ENCODE peak calls at places on chromosomes 13 and 19, in seven cellular contexts. C is Panc1, U is HCT116, I is breast epithelium, X is K562, N is GM23338, G is SK-N-SH. E is an unnamed sample.

GRCh38 chr19:38032951-38033350 is 125.9 kb downstream of the SIPA1L3 start:
- DNase-seq in C (no peak), U (no peak), I (no peak), X (no peak), N (no peak), G (no peak), E (no peak)

GRCh38 chr13:28718186-28718537 is 608 bp downstream of the SLC46A3 start:
- DNase-seq in C (no peak), U (no peak), I (no peak), X (no peak), N (no peak), G (no peak), E (no peak)

GRCh38 chr13:111951982-111952565 is 114.9 kb upstream of the SOX1 start:
- DNase-seq in C (no peak), U (no peak), I (no peak), X (no peak), N (no peak), G (no peak), E (no peak)

GRCh38 chr13:97261254-97262015 is 39.3 kb downstream of the MBNL2 start:
- DNase-seq in C (no peak), U (no peak), I (no peak), X (no peak), N (no peak), G (no peak), E (no peak)

GRCh38 chr13:37385248-37385647 is 213.3 kb downstream of the POSTN start:
- DNase-seq in C (no peak), U (no peak), I (no peak), X (no peak), N (peak), G (no peak), E (no peak)

GRCh38 chr13:48590141-48590863 is 57.4 kb upstream of the RCBTB2 start:
- DNase-seq in C (no peak), U (no peak), I (no peak), X (no peak), N (no peak), G (no peak), E (no peak)

GRCh38 chr13:86813198-86813597 is 858.0 kb upstream of the SLITRK5 start:
- DNase-seq in C (no peak), U (no peak), I (no peak), X (no peak), N (peak), G (no peak), E (no peak)

GRCh38 chr19:2315818-2316353 is 7.9 kb upstream of the LINGO3 start:
- DNase-seq in C (no peak), U (no peak), I (no peak), X (peak), N (peak), G (peak), E (peak)

GRCh38 chr13:81639984-81640582 is 1299.2 kb upstream of the SPRY2 start:
- DNase-seq in C (no peak), U (peak), I (no peak), X (peak), N (peak), G (peak), E (no peak)

GRCh38 chr19:19606021-19606420 is 12.5 kb downstream of the PBX4 start:
- DNase-seq in C (no peak), U (peak), I (no peak), X (no peak), N (no peak), G (no peak), E (no peak)

GRCh38 chr19:7083076-7083956 is 13.8 kb downstream of the ZNF557 start:
- DNase-seq in C (no peak), U (no peak), I (no peak), X (no peak), N (peak), G (no peak), E (no peak)

GRCh38 chr13:59700281-59700680 is 463.4 kb downstream of the DIAPH3 start:
- DNase-seq in C (no peak), U (no peak), I (no peak), X (no peak), N (no peak), G (no peak), E (no peak)

GRCh38 chr19:28710278-28710677 is 502.7 kb downstream of the UQCRFS1 start:
- DNase-seq in C (peak), U (peak), I (no peak), X (peak), N (peak), G (peak), E (no peak)

GRCh38 chr13:27455331-27455855 is 5.0 kb upstream of the MTIF3 start:
- DNase-seq in C (no peak), U (no peak), I (no peak), X (no peak), N (peak), G (no peak), E (no peak)

GRCh38 chr19:15631817-15632216 is 8.9 kb upstream of the CYP4F3 start:
- DNase-seq in C (no peak), U (no peak), I (no peak), X (peak), N (peak), G (peak), E (no peak)

GRCh38 chr19:15635016-15635805 is 5.5 kb upstream of the CYP4F3 start:
- DNase-seq in C (no peak), U (no peak), I (no peak), X (no peak), N (no peak), G (no peak), E (no peak)

GRCh38 chr19:15636026-15636425 is 4.7 kb upstream of the CYP4F3 start:
- DNase-seq in C (no peak), U (no peak), I (no peak), X (no peak), N (no peak), G (no peak), E (no peak)

GRCh38 chr19:15633122-15633521 is 7.6 kb upstream of the CYP4F3 start:
- DNase-seq in C (no peak), U (no peak), I (no peak), X (no peak), N (no peak), G (no peak), E (no peak)

GRCh38 chr19:15634105-15634504 is 6.6 kb upstream of the CYP4F3 start:
- DNase-seq in C (no peak), U (no peak), I (no peak), X (no peak), N (no peak), G (no peak), E (no peak)
- TF ChIP-seq POLR2AphosphoS5 in C (no peak), U (no peak), I (no peak), X (no peak), N (no peak), G (no peak), E (no peak)

DNA sequence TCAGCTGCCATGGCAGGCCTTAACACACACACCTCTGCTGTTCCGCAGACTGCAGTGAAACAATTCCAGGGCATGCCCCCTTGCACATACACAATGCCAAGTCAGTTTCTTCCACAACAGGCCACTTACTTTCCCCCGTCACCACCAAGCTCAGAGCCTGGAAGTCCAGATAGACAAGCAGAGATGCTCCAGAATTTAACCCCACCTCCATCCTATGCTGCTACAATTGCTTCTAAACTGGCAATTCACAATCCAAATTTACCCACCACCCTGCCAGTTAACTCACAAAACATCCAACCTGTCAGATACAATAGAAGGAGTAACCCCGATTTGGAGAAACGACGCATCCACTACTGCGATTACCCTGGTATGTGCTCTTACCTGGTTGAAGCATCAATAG is 3.6 kb downstream of the KLF5 start:
- DNase-seq in C (no peak), U (no peak), I (no peak), X (no peak), N (no peak), G (no peak), E (no peak)
- TF ChIP-seq POLR2AphosphoS5 in C (no peak), U (peak), I (no peak), X (no peak), N (no peak), G (no peak), E (no peak)

DNA sequence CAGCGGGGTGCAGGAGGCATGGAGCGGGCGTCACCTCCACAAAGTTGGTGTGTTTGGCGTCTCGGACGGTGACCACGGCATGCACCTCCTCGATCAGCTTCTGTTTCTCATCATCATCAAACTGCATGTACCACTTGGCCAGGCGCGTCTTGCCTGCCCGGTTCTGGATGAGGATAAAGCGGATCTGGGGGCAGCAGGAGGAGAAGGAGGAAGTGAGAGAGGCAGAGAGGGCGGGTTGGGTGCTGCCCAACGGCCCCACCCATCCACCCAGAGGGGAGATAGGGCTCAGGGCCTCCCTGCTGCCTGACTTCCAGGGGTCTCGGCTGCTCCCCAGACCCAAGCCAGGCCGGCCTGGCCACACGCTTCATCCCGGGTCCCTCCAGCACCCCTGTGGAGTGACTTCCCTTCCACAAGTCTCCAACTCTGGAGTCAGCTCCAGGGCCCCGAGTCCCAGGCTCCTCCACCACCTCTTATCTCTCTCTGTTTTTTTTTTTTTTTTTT is 4.6 kb downstream of the AP2S1 start:
- DNase-seq in C (no peak), U (no peak), I (no peak), X (peak), N (no peak), G (no peak), E (no peak)
- TF ChIP-seq POLR2AphosphoS5 in C (no peak), U (no peak), I (no peak), X (no peak), N (no peak), G (no peak), E (no peak)

GRCh38 chr19:49870309-49870901 is 3.0 kb upstream of the PNKP start:
- DNase-seq in C (no peak), U (no peak), I (no peak), X (no peak), N (no peak), G (no peak), E (no peak)

GRCh38 chr19:49869009-49869483 is 1.7 kb upstream of the PNKP start:
- DNase-seq in C (no peak), U (no peak), I (no peak), X (peak), N (no peak), G (peak), E (no peak)

GRCh38 chr19:49866933-49867782 is at the start of gene PNKP:
- DNase-seq in C (no peak), U (peak), I (peak), X (peak), N (peak), G (peak), E (peak)

GRCh38 chr19:49871349-49871985 is 4.1 kb upstream of the PNKP start:
- DNase-seq in C (no peak), U (no peak), I (no peak), X (no peak), N (no peak), G (no peak), E (no peak)

GRCh38 chr19:49869484-49870308 is 2.3 kb upstream of the PNKP start:
- DNase-seq in C (peak), U (peak), I (peak), X (peak), N (peak), G (peak), E (peak)
- TF ChIP-seq POLR2AphosphoS5 in C (peak), U (peak), I (peak), X (peak), N (peak), G (peak), E (peak)

GRCh38 chr19:57934820-57935665 is at the start of gene ZNF418:
- DNase-seq in C (peak), U (no peak), I (peak), X (peak), N (peak), G (no peak), E (peak)
- TF ChIP-seq POLR2AphosphoS5 in C (peak), U (no peak), I (peak), X (no peak), N (peak), G (no peak), E (peak)

DNA sequence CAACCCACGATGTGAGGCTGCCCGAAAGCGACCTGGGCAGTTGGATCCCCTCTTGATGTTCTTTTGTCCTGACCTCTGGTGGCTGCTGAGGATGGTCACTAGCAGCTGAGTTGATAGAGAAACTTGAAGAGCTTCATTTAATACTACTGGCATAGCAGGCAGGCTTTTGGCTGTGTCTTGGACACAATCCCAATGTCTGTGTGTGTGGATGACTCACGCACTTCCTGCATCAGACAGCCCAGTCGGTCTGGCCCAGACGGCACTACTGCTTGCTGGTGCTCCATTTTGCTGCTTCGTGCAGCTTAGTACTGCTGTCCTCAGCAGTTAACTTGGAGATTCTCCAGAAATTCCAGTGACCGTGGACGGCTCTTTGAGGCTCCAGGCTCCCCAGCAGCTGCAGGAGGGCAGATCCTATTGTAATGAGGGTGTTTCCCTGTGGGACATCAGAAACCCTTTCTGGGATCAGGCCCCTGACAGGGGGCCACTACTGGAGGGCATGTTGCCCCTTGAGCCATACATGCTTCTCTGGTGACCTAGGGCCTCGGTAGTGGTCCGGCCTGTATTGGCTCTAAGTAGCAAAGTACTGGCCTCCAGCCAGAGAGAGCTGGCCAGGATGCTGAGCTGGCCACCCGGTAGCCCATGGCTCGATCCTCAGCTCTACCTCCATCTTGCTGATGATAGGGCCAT is 4.5 kb downstream of the FPR3 start:
- DNase-seq in C (no peak), U (no peak), I (peak), X (peak), N (no peak), G (peak), E (peak)
- TF ChIP-seq POLR2AphosphoS5 in C (no peak), U (no peak), I (no peak), X (peak), N (no peak), G (no peak), E (peak)

GRCh38 chr13:65940720-65941119 is 1289.4 kb downstream of the PCDH9 start:
- DNase-seq in C (no peak), U (no peak), I (no peak), X (no peak), N (no peak), G (no peak), E (no peak)
- TF ChIP-seq POLR2AphosphoS5 in C (no peak), U (no peak), I (no peak), X (no peak), N (no peak), G (no peak), E (no peak)

GRCh38 chr19:42280761-42281174 is 11.7 kb downstream of the CIC start:
- DNase-seq in C (no peak), U (no peak), I (no peak), X (peak), N (no peak), G (peak), E (no peak)

GRCh38 chr19:42282036-42282762 is 13.1 kb downstream of the CIC start:
- DNase-seq in C (no peak), U (no peak), I (no peak), X (no peak), N (no peak), G (no peak), E (no peak)

GRCh38 chr19:42282810-42283247 is 13.8 kb downstream of the CIC start:
- DNase-seq in C (no peak), U (no peak), I (no peak), X (no peak), N (no peak), G (no peak), E (no peak)

GRCh38 chr19:42279902-42280760 is 11.1 kb downstream of the CIC start:
- DNase-seq in C (no peak), U (peak), I (peak), X (peak), N (peak), G (peak), E (peak)

DNA sequence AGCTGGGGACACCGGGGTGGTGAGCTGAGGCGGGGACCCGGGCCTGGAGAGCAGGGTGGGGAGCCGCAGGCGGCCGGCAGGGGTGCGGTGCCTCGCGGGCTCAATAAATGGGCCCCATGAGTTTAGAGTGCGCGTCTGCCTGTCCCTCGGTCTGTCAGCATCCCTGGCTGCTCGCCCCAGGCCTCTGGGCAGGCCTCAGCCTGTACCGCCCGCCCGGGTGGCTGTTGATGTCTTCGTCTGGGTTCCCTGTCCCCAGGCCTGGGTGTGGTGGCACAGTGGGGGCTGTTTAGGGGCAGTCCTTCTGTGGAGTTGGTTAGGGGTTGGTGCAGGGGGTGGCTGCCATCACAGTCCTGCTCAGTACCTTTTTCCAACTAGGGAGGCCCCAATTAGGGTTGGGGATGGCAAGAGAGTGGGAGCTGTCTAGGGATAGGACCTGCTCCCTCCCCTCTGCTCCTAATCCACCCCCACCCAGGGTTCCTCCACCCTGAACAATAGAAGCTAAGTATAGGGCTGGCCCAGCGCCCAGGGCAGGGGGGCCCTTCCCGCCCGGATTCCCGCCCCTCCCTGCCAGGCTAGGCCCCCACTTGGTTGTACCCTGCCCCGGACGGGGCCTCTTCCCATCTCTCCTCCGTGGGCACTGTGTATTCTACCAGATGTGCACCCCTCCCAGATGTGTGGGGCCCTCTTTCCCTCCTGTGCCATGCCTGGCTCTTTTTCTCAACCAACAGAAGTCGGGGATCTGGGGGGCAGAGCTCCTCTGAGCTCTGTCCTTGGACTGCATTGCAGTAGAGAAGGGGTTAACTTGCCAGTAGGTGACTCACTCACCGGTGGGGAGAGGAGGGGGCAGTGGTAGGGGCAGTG is 12.4 kb downstream of the CIC start:
- DNase-seq in C (no peak), U (no peak), I (no peak), X (peak), N (peak), G (no peak), E (peak)
- TF ChIP-seq POLR2AphosphoS5 in C (no peak), U (no peak), I (no peak), X (no peak), N (no peak), G (no peak), E (peak)